ENCODE peak calls at places on chromosomes 3 and 15, in five cellular contexts. Z is mesenchymal stem cell, X is neuronal stem cell, C is IMR-90, G is trophoblast cell. E is an unnamed sample.
A peak's percentile ranks its signal among the peaks of the same experiment; 100 is the strongest.

GRCh38 chr3:62201438-62202035 is 171.8 kb downstream of the FEZF2 start:
- DNase-seq in Z (peak; percentile 34), X (peak; percentile 23), C (peak; percentile 51), G (no peak), E (no peak)

GRCh38 chr3:172305552-172305951 is 142.7 kb downstream of the GHSR start:
- DNase-seq in Z (peak; percentile 70), X (no peak), C (peak; percentile 86), G (peak; percentile 79), E (no peak)

GRCh38 chr3:87088366-87088983 is 97.5 kb upstream of the VGLL3 start:
- DNase-seq in Z (no peak), X (no peak), C (no peak), G (no peak), E (no peak)

GRCh38 chr3:108117245-108117644 is 26.4 kb upstream of the CD47 start:
- DNase-seq in Z (peak; percentile 53), X (no peak), C (peak; percentile 51), G (no peak), E (no peak)

GRCh38 chr15:37764733-37765191 is 169.7 kb upstream of the TMCO5A start:
- DNase-seq in Z (peak; percentile 58), X (no peak), C (peak; percentile 74), G (no peak), E (peak; percentile 69)

GRCh38 chr3:171704002-171704401 is 106.3 kb downstream of the PLD1 start:
- DNase-seq in Z (peak; percentile 51), X (no peak), C (peak; percentile 37), G (peak; percentile 25), E (peak; percentile 69)

GRCh38 chr15:89054873-89055272 is 33.4 kb upstream of the ABHD2 start:
- DNase-seq in Z (no peak), X (no peak), C (no peak), G (no peak), E (no peak)

GRCh38 chr3:38459499-38460048 is 5.9 kb downstream of the ACVR2B start:
- DNase-seq in Z (no peak), X (no peak), C (no peak), G (no peak), E (no peak)

GRCh38 chr15:63920504-63921178 is 86.9 kb upstream of the HERC1 start:
- DNase-seq in Z (no peak), X (no peak), C (no peak), G (peak; percentile 62), E (no peak)

GRCh38 chr15:35557544-35557943 is 11.6 kb upstream of the DPH6 start:
- DNase-seq in Z (peak; percentile 68), X (no peak), C (peak; percentile 90), G (peak; percentile 31), E (peak; percentile 66)

GRCh38 chr3:1365528-1365927 is 272.7 kb downstream of the CNTN6 start:
- DNase-seq in Z (no peak), X (no peak), C (no peak), G (no peak), E (no peak)

GRCh38 chr15:47035756-47036155 is 681.5 kb upstream of the SEMA6D start:
- DNase-seq in Z (no peak), X (no peak), C (no peak), G (no peak), E (no peak)

GRCh38 chr3:150970665-150971327 is 1.7 kb downstream of the CLRN1 start:
- DNase-seq in Z (peak; percentile 64), X (no peak), C (peak; percentile 69), G (no peak), E (peak; percentile 30)

GRCh38 chr15:83498801-83499200 is 51.7 kb downstream of the SH3GL3 start:
- DNase-seq in Z (no peak), X (no peak), C (no peak), G (no peak), E (peak; percentile 97)

GRCh38 chr3:13767896-13768295 is 112.0 kb downstream of the WNT7A start:
- DNase-seq in Z (no peak), X (no peak), C (no peak), G (no peak), E (no peak)

GRCh38 chr3:62874398-62875102 is 666 bp downstream of the CADPS start:
- DNase-seq in Z (no peak), X (no peak), C (no peak), G (no peak), E (no peak)

GRCh38 chr3:52039846-52040245 is 16.5 kb downstream of the DUSP7 start:
- DNase-seq in Z (no peak), X (no peak), C (no peak), G (no peak), E (no peak)

GRCh38 chr15:90083954-90084607 is 18.2 kb downstream of the IDH2 start:
- DNase-seq in Z (no peak), X (no peak), C (no peak), G (no peak), E (no peak)

GRCh38 chr3:4565806-4566501 is 72.8 kb downstream of the ITPR1 start:
- DNase-seq in Z (no peak), X (no peak), C (no peak), G (no peak), E (no peak)

GRCh38 chr15:81050806-81051205 is 50.1 kb downstream of the TLNRD1 start:
- DNase-seq in Z (no peak), X (no peak), C (no peak), G (no peak), E (no peak)

GRCh38 chr3:198081421-198081844 is 121.4 kb downstream of the LMLN start:
- DNase-seq in Z (no peak), X (no peak), C (no peak), G (no peak), E (peak; percentile 3)

GRCh38 chr3:69791919-69792399 is 52.7 kb downstream of the MITF start:
- DNase-seq in Z (peak; percentile 81), X (no peak), C (peak; percentile 72), G (peak; percentile 39), E (peak; percentile 60)

GRCh38 chr3:74564560-74564959 is 49.9 kb downstream of the CNTN3 start:
- DNase-seq in Z (no peak), X (no peak), C (peak; percentile 28), G (no peak), E (no peak)

GRCh38 chr3:88433572-88433971 is 283.8 kb downstream of the C3orf38 start:
- DNase-seq in Z (no peak), X (no peak), C (no peak), G (no peak), E (no peak)

GRCh38 chr3:58323795-58324674 is 8.7 kb upstream of the PXK start:
- DNase-seq in Z (no peak), X (no peak), C (peak; percentile 10), G (no peak), E (no peak)

GRCh38 chr3:37279858-37280257 is 105.5 kb upstream of the LRRFIP2 start:
- DNase-seq in Z (no peak), X (no peak), C (no peak), G (no peak), E (no peak)

GRCh38 chr3:130537609-130538304 is 20.8 kb downstream of the COL6A6 start:
- DNase-seq in Z (no peak), X (no peak), C (no peak), G (no peak), E (peak; percentile 21)

GRCh38 chr3:78139166-78139565 is 1099.3 kb downstream of the ROBO2 start:
- DNase-seq in Z (peak; percentile 80), X (no peak), C (peak; percentile 84), G (no peak), E (no peak)

DNA sequence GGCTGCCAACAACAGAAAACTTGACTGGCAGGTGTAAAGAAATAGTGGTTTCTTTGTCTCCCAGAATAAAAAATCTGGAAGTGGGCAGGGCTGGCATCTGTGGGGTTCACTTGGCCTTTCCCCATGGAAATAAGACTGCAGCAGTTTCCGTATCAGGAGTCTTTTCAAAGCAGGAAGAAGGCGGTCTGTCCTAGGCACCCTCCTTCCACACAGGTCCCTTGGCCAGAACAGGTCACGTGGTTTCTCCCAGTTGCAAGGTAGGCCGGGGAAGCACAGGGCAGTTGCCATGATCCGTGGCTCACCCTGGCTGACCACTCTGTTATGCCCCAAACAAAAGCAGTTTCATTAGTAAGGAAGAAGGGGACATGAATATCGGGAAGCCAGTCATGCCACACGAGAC is 45.4 kb downstream of the ZDHHC19 start:
- DNase-seq in Z (no peak), X (no peak), C (no peak), G (no peak), E (no peak)
- H3K18ac ChIP-seq in Z (no peak overlapping the region), X (peak overlapping the region; percentile 57), C (no peak overlapping the region), G (no peak overlapping the region), E (no peak overlapping the region)

DNA sequence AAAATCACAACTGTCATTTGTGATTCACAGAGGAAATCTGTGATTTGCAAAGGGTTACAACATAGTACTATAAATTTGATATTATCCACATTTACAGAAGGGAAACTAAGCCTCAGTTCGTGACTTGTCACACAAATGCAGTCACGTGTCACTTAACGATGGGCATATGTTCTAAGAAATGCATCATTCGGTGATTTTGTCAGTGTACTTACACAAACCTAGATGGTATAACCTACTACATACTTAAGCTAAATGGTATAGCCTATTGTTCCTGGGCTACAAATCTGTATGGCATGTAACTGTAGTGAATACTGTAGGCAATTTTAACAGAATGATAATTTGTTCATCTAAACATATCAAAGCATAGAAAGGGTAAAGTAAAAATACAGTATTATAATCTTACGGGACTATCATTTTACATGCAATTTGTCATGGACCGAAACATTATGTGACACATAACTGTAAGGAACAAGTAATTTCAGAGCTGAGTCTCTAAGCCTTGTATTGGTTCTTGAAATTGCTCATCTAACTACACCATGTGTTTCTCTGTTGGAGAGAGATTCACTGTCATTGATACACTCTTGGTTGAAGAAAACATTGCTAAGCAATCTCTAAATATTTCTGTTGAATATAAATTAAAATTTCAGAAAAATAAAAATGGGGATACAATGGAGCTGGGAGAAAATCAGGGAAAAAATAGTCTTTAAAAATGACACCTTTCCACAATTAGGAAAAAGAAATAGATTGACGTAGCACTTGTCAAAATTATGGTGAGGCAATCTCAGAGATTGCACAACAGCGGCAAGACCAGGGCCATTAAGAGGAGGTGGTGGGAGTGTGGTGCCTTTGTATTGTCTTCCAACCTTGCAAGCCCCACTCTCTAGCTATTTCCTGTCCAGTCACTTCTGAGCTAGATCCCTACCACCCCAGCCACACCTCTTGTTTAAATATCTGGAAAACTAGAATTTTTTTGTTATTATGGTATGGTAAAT is 645.8 kb upstream of the TBL1XR1 start:
- DNase-seq in Z (no peak), X (no peak), C (no peak), G (no peak), E (no peak)
- H3K36me3 ChIP-seq in Z (no peaks in the 10 kb centered on the region), X (no peaks in the 10 kb centered on the region), C (no peaks in the 10 kb centered on the region), G (no peaks in the 10 kb centered on the region), E (no peaks in the 10 kb centered on the region)

GRCh38 chr15:60044636-60045273 is 40.6 kb downstream of the FOXB1 start:
- DNase-seq in Z (no peak), X (no peak), C (no peak), G (no peak), E (peak; percentile 14)
- H3K18ac ChIP-seq in Z (no peak overlapping the region), X (no peak overlapping the region), C (no peak overlapping the region), G (no peak overlapping the region), E (no peak overlapping the region)

GRCh38 chr15:59059076-59059597 is 45.8 kb upstream of the CCNB2 start:
- DNase-seq in Z (no peak), X (no peak), C (no peak), G (no peak), E (no peak)

GRCh38 chr15:59062985-59063384 is 42.0 kb upstream of the CCNB2 start:
- DNase-seq in Z (peak; percentile 1), X (no peak), C (no peak), G (no peak), E (no peak)

DNA sequence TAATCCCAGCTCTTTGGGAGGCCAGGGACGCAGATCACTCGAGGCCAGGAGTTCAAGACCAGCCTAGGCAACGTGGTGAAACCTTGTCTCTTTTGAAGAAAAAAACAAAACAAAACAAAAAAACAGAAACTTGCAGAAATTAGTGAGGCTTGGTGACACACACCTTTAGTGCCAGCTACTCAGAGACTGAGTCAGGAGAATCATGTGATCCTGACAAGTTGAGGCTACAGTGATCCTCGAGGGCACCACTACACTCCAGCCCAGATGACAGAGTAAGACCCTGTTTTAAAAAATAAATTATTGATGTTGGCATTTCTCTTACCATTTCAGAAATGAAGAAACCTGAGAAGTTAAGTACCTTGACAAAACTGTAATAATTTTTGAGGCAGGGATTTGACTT is 44.6 kb upstream of the CCNB2 start:
- DNase-seq in Z (no peak), X (no peak), C (no peak), G (no peak), E (no peak)
- H3K36me3 ChIP-seq in Z (peaks cover 94% of the 10 kb centered on the region), X (peaks cover 19% of the 10 kb centered on the region), C (peaks cover 28% of the 10 kb centered on the region), G (peaks cover 11% of the 10 kb centered on the region), E (peaks cover 4% of the 10 kb centered on the region)